ENCODE peak calls at places on chromosome 10, in seven cellular contexts. B is thoracic aorta, F is uterus, Y is pancreas, C is psoas muscle, K is neural progenitor cell, P is sigmoid colon. M is an unnamed sample.

GRCh38 chr10:9012312-9012711 is 957.8 kb downstream of the GATA3 start:
- DNase-seq in Y (no peak), K (no peak), C (no peak), F (no peak), P (no peak), B (no peak), M (no peak)

GRCh38 chr10:112631501-112632410 is 184.7 kb downstream of the VTI1A start:
- DNase-seq in K (no peak), C (no peak), P (no peak), Y (no peak), B (no peak), F (no peak), M (no peak)

GRCh38 chr10:133355266-133355665 is 2.6 kb downstream of the FUOM start:
- DNase-seq in K (no peak), P (peak; percentile 55), F (no peak), Y (no peak), B (no peak), C (no peak), M (no peak)

GRCh38 chr10:97100657-97101056 is 85.1 kb downstream of the SLIT1 start:
- DNase-seq in B (no peak), Y (no peak), F (no peak), C (no peak), K (no peak), P (no peak), M (no peak)

GRCh38 chr10:30121401-30121800 is 62.0 kb upstream of the JCAD start:
- DNase-seq in P (no peak), F (no peak), K (no peak), Y (no peak), B (no peak), C (no peak), M (no peak)

GRCh38 chr10:97119058-97119832 is 66.5 kb downstream of the SLIT1 start:
- DNase-seq in B (no peak), F (no peak), K (no peak), C (no peak), P (peak; percentile 61), Y (no peak), M (peak; percentile 38)

GRCh38 chr10:117320050-117320665 is 55.1 kb downstream of the PDZD8 start:
- DNase-seq in P (no peak), F (no peak), C (no peak), K (peak; percentile 53), Y (no peak), B (no peak), M (no peak)

GRCh38 chr10:128125416-128125943 is 743 bp downstream of the MKI67 start:
- DNase-seq in B (no peak), F (no peak), K (peak; percentile 9), C (no peak), P (no peak), Y (no peak), M (no peak)

GRCh38 chr10:87760195-87760905 is 57.7 kb downstream of the ATAD1 start:
- DNase-seq in K (no peak), P (no peak), C (no peak), Y (no peak), B (no peak), F (no peak), M (no peak)

GRCh38 chr10:74113546-74113945 is 37.1 kb downstream of the AP3M1 start:
- DNase-seq in K (no peak), F (no peak), B (no peak), C (no peak), Y (no peak), P (no peak), M (no peak)

GRCh38 chr10:78035025-78035424 is 1.4 kb downstream of the RPS24 start:
- DNase-seq in C (no peak), B (no peak), P (no peak), K (no peak), Y (no peak), F (no peak), M (no peak)

GRCh38 chr10:73810735-73811465 is 498 bp downstream of the NDST2 start:
- DNase-seq in C (peak; percentile 44), F (no peak), Y (peak; percentile 86), P (no peak), K (peak; percentile 61), B (no peak), M (peak; percentile 53)

GRCh38 chr10:129715805-129716785 is 248.0 kb downstream of the EBF3 start:
- DNase-seq in B (no peak), K (no peak), P (peak; percentile 26), C (no peak), F (no peak), Y (no peak), M (no peak)

GRCh38 chr10:17206210-17206709 is 4.8 kb upstream of the TRDMT1 start:
- DNase-seq in F (no peak), Y (no peak), B (no peak), C (no peak), P (no peak), K (no peak), M (no peak)

GRCh38 chr10:63738410-63738809 is 217.2 kb downstream of the REEP3 start:
- DNase-seq in F (no peak), Y (no peak), K (no peak), C (no peak), P (no peak), B (no peak), M (no peak)

GRCh38 chr10:122014652-122015248 is 25.8 kb downstream of the TACC2 start:
- DNase-seq in Y (no peak), P (no peak), C (no peak), F (no peak), K (no peak), B (no peak), M (no peak)
- H3K27ac ChIP-seq in Y (no peak overlapping the region), P (no peak overlapping the region), C (peak overlapping the region; percentile 98), F (no peak overlapping the region), K (no peak overlapping the region), B (no peak overlapping the region), M (no peak overlapping the region)

DNA sequence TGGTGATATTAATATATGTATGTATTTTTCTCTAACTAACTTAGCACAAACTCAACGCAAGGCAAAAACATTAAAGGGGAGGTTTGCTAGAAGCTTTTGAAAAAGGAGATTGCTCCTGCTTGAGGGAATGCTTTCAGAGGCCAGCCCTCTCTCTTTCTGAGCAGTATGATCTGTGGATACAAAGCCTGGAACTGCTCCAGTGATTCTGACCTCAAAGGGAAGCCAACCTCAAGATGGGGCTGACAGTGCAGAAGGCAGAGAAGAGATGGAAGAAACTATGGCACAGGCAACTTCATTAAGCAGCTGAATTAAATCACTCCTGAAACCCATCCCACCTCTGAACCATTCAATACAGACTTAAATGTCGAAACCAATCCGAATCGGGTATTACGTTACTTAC is 102.4 kb downstream of the USP6NL start:
- DNase-seq in K (peak; percentile 41), F (no peak), P (no peak), B (no peak), Y (no peak), C (no peak), M (no peak)
- H3K27ac ChIP-seq in K (peak overlapping the region; percentile 53), F (no peak overlapping the region), P (no peak overlapping the region), B (no peak overlapping the region), Y (no peak overlapping the region), C (no peak overlapping the region), M (no peak overlapping the region)

DNA sequence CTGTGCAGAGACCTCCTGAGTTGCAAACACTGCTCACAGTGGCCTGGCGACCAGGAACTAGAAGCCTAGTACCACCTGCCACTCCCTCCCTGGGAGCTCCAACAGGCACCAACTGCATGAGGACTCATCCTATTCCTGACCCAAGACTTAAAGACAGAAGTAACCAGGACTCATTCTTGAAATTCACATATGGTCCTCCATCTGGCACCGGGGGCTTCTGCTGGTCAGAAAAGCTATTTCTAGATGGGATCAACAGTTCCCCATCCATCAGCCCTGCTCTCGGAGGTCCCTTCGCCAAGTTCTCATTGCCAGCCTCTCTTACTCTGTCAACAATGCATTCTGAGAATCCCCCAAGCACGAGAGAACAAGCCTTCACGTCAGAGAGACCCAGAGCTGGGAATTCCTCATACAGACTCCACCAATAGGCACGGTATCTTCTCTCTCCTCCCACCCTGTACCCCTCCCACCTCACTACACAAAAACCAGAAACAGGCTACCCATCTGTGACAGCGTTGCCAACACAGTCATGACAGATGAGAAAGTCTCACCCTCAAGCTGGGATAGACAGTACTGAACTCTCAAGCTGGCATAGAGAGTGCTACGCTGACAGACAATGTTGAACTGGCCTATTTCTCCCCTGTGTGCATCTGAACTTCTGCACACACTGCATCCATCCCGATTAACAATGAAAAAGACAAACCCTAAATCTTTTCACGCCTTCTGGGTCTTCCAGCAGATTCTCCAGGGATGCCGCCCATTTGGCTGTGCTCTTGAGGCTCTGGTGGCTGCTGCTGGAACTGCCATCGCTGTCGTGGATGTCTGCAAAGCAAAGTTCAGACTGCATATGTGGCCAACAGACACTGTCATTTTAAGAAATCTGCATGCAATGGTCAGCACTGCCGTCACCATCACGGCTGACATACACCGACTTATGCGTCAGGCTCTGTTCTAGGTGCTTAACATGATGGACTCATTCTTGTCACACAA is 15.6 kb downstream of the RGS10 start:
- DNase-seq in B (no peak), F (no peak), Y (no peak), C (no peak), K (no peak), P (peak; percentile 53), M (no peak)
- H3K27ac ChIP-seq in B (no peak overlapping the region), F (no peak overlapping the region), Y (no peak overlapping the region), C (no peak overlapping the region), K (no peak overlapping the region), P (peak overlapping the region; percentile 41), M (no peak overlapping the region)

GRCh38 chr10:60535427-60535826 is 145.8 kb upstream of the ANK3 start:
- DNase-seq in C (no peak), P (no peak), B (no peak), K (no peak), Y (no peak), F (no peak), M (no peak)
- H3K27ac ChIP-seq in C (no peak overlapping the region), P (no peak overlapping the region), B (no peak overlapping the region), K (no peak overlapping the region), Y (no peak overlapping the region), F (no peak overlapping the region), M (peak overlapping the region; percentile 59)

GRCh38 chr10:123835575-123835974 is 56.0 kb downstream of the CPXM2 start:
- DNase-seq in B (no peak), K (no peak), F (no peak), Y (no peak), P (no peak), C (no peak), M (no peak)
- H3K27ac ChIP-seq in B (peak overlapping the region; percentile 25), K (no peak overlapping the region), F (no peak overlapping the region), Y (no peak overlapping the region), P (peak overlapping the region; percentile 78), C (no peak overlapping the region), M (no peak overlapping the region)

DNA sequence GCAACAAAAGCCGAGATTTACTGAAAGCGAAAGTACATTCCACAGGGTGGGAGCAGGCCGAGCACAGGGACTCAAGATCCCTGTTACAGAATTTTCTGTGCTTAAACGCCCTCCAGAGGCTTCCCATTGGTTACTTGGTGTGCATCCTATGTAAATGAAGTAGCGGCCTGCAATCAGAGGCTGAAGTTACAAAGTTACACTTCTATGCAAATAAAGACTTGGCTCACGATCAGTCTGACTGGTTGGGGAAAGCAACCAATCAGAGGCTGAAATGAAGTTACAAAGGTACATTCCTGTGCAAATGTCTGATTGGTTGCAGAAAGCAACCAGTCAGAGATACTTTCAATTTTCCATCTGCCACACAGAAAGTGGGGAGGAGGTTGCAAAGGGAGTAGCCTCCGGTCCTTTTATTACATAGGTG is 4.1 kb downstream of the ACBD7 start:
- DNase-seq in Y (no peak), F (peak; percentile 75), P (no peak), C (no peak), B (no peak), K (peak; percentile 82), M (no peak)
- H3K27ac ChIP-seq in Y (peak overlapping the region; percentile 57), F (peak overlapping the region; percentile 64), P (peak overlapping the region; percentile 23), C (no peak overlapping the region), B (peak overlapping the region; percentile 21), K (peak overlapping the region; percentile 81), M (peak overlapping the region; percentile 65)

M was measured in dorsolateral prefrontal cortex.